ENCODE peak calls at places on chromosomes 1 and 21, in nine cellular contexts. A is CD8-positive, alpha-beta T cell; T is sigmoid colon; L is suprapubic skin; W is body of pancreas; U is K562; R is A549; B is esophagus squamous epithelium; O is fibroblast of lung. E is an unnamed sample. For H3K4me1, the result is how much of the 10 kb centered on the place peaks cover.

GRCh38 chr1:36467027-36467410 is 2.8 kb upstream of the MRPS15 start:
- DNase-seq in T (no peak), R (no peak), L (no peak), O (no peak), B (no peak), A (no peak), W (no peak), U (no peak), E (no peak)

GRCh38 chr1:157301477-157302198 is 163.4 kb upstream of the ETV3 start:
- DNase-seq in O (no peak), B (no peak), U (no peak), A (no peak), T (no peak), R (no peak), W (peak), L (no peak), E (no peak)

GRCh38 chr1:99843760-99844159 is 6.4 kb upstream of the AGL start:
- DNase-seq in W (no peak), B (no peak), L (no peak), A (no peak), R (no peak), U (no peak), O (peak), T (no peak), E (no peak)

GRCh38 chr1:112904071-112904830 is 51.7 kb downstream of the SLC16A1 start:
- DNase-seq in T (no peak), A (no peak), L (no peak), W (no peak), R (no peak), B (no peak), O (peak), U (peak), E (no peak)

GRCh38 chr1:87449348-87449963 is 120.8 kb downstream of the LMO4 start:
- DNase-seq in U (no peak), R (no peak), O (peak), T (peak), L (no peak), W (peak), A (peak), B (peak), E (peak)

GRCh38 chr1:2612591-2613365 is 20.0 kb downstream of the MMEL1 start:
- DNase-seq in L (no peak), O (no peak), A (no peak), T (no peak), U (no peak), W (no peak), B (no peak), R (no peak), E (no peak)

GRCh38 chr1:241998412-241998921 is 431 bp downstream of the MAP1LC3C start:
- DNase-seq in B (no peak), W (peak), U (peak), O (peak), L (peak), R (peak), A (peak), T (peak), E (peak)

GRCh38 chr1:17539526-17540254 is at the start of gene ARHGEF10L:
- DNase-seq in A (no peak), U (no peak), O (no peak), W (peak), L (no peak), R (no peak), B (no peak), T (no peak), E (peak)

GRCh38 chr1:178126790-178127189 is 32.9 kb downstream of the RASAL2 start:
- DNase-seq in R (peak), B (no peak), A (no peak), T (no peak), W (no peak), L (no peak), O (peak), U (no peak), E (no peak)

GRCh38 chr1:172670791-172671190 is 11.9 kb downstream of the FASLG start:
- DNase-seq in B (no peak), L (no peak), O (no peak), W (no peak), U (no peak), A (peak), T (no peak), R (no peak), E (no peak)

GRCh38 chr1:166166400-166166699 is 451 bp downstream of the FAM78B start:
- DNase-seq in R (no peak), B (no peak), T (no peak), L (no peak), W (no peak), A (no peak), U (no peak), O (no peak), E (no peak)

GRCh38 chr1:183841950-183842816 is 37.3 kb downstream of the RGL1 start:
- DNase-seq in O (peak), B (no peak), R (no peak), T (peak), L (no peak), U (no peak), W (no peak), A (no peak), E (peak)

GRCh38 chr1:186155594-186155993 is 219.5 kb downstream of the TPR start:
- DNase-seq in W (no peak), L (no peak), B (no peak), T (no peak), U (peak), O (peak), A (no peak), R (peak), E (no peak)

GRCh38 chr1:100581096-100581705 is 43.3 kb downstream of the GPR88 start:
- DNase-seq in A (no peak), L (no peak), W (no peak), R (no peak), O (no peak), B (no peak), U (no peak), T (no peak), E (no peak)

GRCh38 chr1:8879348-8880067 is 1.0 kb upstream of the ENO1 start:
- DNase-seq in U (no peak), B (no peak), O (no peak), R (no peak), L (no peak), T (peak), A (peak), W (no peak), E (no peak)

GRCh38 chr1:248822148-248823032 is 3.3 kb downstream of the SH3BP5L start:
- DNase-seq in R (no peak), T (no peak), L (no peak), O (peak), A (peak), W (no peak), U (no peak), B (no peak), E (no peak)

GRCh38 chr1:179087665-179088064 is 5.8 kb downstream of the TOR3A start:
- DNase-seq in R (no peak), T (no peak), B (no peak), A (no peak), U (peak), L (no peak), O (no peak), W (peak), E (no peak)

GRCh38 chr1:25664800-25665199 is 48.2 kb downstream of the MAN1C1 start:
- DNase-seq in A (no peak), O (no peak), B (no peak), L (no peak), W (no peak), T (no peak), U (no peak), R (no peak), E (no peak)

GRCh38 chr1:228691926-228692325 is 43.4 kb upstream of the RHOU start:
- DNase-seq in B (no peak), T (no peak), U (peak), O (peak), R (peak), A (no peak), L (no peak), W (peak), E (no peak)

GRCh38 chr1:115767403-115767802 is 1.1 kb downstream of the CASQ2 start:
- DNase-seq in B (no peak), U (no peak), A (no peak), T (no peak), R (no peak), L (no peak), W (no peak), O (no peak), E (no peak)

GRCh38 chr21:34029724-34030528 is 43.5 kb upstream of the MRPS6 start:
- DNase-seq in W (peak), A (peak), T (no peak), B (no peak), R (peak), L (no peak), O (peak), U (peak), E (no peak)

GRCh38 chr1:236388332-236388731 is 5.8 kb upstream of the EDARADD start:
- DNase-seq in U (no peak), T (no peak), B (no peak), L (no peak), A (no peak), O (no peak), W (no peak), R (no peak), E (no peak)

DNA sequence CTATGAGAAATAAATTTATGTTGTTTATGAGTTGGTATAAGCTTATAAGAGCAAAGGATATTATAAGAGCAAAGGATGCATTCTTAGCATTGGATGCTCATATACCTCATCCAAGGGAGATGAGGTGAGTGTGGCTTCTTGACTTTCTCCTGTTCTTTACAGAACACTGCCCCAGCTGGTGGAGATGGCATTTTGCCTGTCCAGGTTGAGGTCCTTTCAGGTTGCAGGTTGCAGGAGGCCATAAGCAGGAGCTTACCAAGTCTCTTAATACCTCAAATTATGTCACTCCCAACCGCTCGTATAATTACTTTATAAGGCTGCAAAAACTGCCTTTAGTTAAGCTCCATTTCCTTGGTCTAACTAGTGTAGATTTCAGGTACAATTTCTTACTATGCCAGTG is 66.7 kb downstream of the RPE65 start:
- DNase-seq in A (no peak), L (no peak), W (no peak), R (no peak), T (no peak), B (no peak), U (no peak), O (no peak), E (no peak)
- TF ChIP-seq CTCF in A (no peak), L (no peak), W (no peak), R (no peak), T (no peak), B (no peak), U (no peak), O (no peak), E (no peak)

GRCh38 chr1:230867119-230867902 is 1.0 kb downstream of the C1orf198 start:
- DNase-seq in R (no peak), O (no peak), W (no peak), A (no peak), L (no peak), T (no peak), B (no peak), U (no peak), E (no peak)
- H3K4me1 ChIP-seq in R (under half), O (under half), W (half or more), A (under half), L (half or more), T (half or more), B (under half), U (under half), E (half or more)

DNA sequence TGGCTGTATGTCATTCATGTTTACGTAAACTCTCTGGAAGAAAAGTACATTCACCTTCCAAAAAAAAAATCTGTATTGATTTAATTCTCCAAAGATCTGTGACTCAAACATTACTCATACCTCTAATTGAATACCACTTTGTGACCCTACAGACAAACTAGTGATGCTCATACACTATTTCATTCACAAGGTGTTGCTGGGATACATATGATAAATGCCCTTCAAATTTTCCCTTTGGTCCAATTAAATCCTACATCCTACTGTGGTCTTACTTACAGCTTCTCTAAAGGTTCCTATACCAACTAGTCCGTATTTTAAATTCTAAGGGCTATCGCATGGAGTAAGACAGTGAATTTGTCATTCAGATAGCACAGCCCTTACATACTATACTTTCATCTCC is 26.8 kb upstream of the CADM3 start:
- DNase-seq in O (no peak), T (no peak), U (no peak), R (no peak), A (no peak), B (no peak), W (no peak), L (no peak), E (no peak)
- TF ChIP-seq CTCF in O (no peak), T (no peak), U (no peak), R (no peak), A (no peak), B (no peak), W (no peak), L (no peak), E (no peak)

GRCh38 chr1:33348676-33349080 is 27.8 kb upstream of the A3GALT2 start:
- DNase-seq in T (peak), A (no peak), W (peak), U (no peak), O (no peak), B (no peak), R (no peak), L (no peak), E (no peak)

GRCh38 chr1:33347650-33347992 is 26.7 kb upstream of the A3GALT2 start:
- DNase-seq in A (no peak), W (no peak), B (no peak), R (peak), O (peak), L (no peak), U (no peak), T (peak), E (peak)

GRCh38 chr1:33346921-33347649 is 26.2 kb upstream of the A3GALT2 start:
- DNase-seq in L (no peak), U (peak), W (peak), O (peak), R (peak), T (peak), A (no peak), B (no peak), E (no peak)

GRCh38 chr1:33349081-33349759 is 28.3 kb upstream of the A3GALT2 start:
- DNase-seq in B (no peak), U (peak), A (peak), W (peak), T (peak), L (no peak), O (peak), R (peak), E (no peak)

DNA sequence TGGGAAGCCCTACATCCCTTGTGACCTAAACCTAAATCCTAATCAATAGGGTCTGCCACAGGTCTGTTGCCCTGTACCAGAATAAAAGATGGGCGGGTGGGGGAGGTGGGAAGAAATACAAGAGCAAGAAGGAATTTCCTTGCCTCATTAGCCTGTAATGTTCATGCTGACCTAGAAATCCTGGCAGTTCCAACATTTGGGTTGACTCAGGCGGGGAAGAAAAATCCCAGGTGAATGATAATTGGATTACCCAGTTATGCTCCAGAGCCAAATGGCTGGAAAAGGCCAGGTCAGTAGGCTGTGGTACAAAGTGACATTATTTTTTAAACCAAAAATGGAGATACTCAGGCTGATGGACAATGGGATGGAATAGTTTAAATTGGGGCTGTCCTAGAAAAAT is 27.3 kb upstream of the A3GALT2 start:
- DNase-seq in W (no peak), R (no peak), A (no peak), T (peak), L (no peak), B (no peak), U (no peak), O (peak), E (no peak)
- H3K4me1 ChIP-seq in W (half or more), R (under half), A (under half), T (half or more), L (half or more), B (under half), U (under half), O (under half), E (half or more)

DNA sequence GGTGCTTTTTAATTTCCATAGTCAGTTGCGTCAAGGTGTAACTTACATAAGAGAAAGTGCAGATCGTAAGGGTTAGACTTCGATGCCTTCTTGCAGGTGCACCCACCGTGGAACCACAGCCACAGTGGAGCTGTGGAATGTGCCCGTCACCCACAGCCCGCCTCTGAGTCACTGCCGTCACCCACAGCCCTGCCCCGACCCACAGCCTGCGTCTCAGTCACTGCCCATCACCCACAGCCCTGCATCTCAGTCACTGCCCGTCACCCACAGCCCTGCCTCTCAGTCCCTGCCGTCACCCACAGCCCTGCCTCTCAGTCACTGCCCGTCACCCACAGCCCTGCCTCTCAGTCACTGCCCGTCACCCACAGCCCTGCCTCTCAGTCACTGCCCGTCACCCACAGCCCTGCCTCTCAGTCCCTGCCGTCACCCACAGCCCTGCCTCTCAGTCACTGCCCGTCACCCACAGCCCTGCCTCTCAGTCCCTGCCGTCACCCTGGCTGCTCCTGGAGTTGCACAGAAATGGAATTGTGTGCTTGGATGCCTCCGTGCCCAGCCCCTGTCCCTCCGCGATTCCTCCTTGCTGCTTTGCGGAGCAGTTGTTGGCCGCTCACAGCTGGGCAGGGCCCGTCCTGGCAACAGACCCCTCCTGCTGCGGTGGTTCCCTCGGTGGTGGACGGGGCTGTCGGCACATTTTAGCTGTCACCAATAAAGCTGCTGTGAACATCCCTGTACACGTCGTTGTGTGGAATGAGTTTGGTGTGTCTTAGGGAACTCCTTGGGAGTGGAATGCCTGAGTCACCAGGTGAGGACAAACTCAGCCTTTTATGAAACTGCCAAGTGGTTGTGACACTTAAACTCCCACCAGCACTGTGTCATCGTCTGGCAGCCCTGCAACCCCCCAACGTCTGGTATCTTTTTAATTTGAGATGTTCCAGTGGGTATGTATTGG is 44.9 kb upstream of the COL6A2 start:
- DNase-seq in A (no peak), U (no peak), L (peak), W (no peak), B (no peak), O (peak), R (peak), T (peak), E (no peak)
- TF ChIP-seq CTCF in A (no peak), U (no peak), L (no peak), W (no peak), B (no peak), O (no peak), R (no peak), T (no peak), E (no peak)

DNA sequence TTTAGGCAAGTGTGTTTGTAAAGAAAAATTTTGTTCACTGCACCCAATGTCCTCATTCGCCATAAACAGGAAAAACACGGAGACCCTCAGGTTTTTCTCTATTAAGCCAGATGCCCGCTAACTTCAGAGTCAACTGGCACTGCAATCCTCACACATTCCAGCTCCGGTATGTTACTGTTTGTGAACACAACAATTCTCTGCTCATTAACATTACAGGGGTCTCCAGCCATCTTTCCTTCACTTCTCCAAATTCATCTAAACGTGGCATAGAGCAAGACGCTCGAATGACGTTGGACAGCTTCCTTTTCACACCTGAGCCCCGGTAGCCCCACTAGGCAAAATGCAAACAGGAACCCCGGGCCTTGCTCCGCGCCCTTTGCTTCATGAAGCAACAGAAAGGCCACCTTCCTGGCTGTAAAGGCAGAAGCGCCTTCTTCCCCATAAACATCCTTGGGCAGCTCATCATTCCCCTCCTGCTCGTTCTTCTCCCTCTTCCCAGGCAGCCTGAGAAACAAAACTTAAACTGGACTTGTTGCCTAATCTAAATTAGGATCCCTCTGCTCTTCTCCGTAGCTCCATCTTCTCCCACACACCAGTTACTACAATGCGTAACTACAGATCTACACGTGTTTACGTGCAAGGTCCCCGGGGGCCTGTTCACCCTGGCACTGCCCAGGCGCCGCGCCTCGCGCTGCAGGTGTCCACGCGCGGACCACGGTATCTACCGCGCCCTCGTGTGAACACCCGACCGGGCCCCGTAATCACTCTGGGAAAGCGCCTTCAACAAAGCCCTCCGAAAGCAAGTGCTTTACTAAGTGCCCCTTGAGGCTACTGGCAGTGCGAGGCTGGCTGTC is 1.2 kb downstream of the LBR start:
- DNase-seq in T (peak), O (peak), L (no peak), R (peak), W (peak), A (peak), B (no peak), U (peak), E (no peak)
- H3K4me1 ChIP-seq in T (half or more), O (under half), L (under half), R (under half), W (under half), A (under half), B (under half), U (under half), E (half or more)

E was measured in heart left ventricle.